ENCODE peak calls at places on chromosome 16, in six cellular contexts. Z is NB4, H is osteocyte, Y is body of pancreas, O is BE2C, G is choroid plexus epithelial cell. R is an unnamed sample.

GRCh38 chr16:67009158-67009557 is 19.8 kb upstream of the CBFB start:
- DNase-seq in O (no peak), Z (no peak), G (no peak), Y (no peak), H (no peak), R (no peak)

GRCh38 chr16:58937661-58938060 is 203.5 kb upstream of the GOT2 start:
- DNase-seq in O (no peak), H (no peak), Z (peak; percentile 44), G (no peak), Y (no peak), R (no peak)

GRCh38 chr16:77273-77806 is 685 bp upstream of the MPG start:
- DNase-seq in Z (peak; percentile 71), G (peak; percentile 77), H (no peak), O (peak; percentile 60), Y (peak; percentile 43), R (no peak)

GRCh38 chr16:53561101-53561888 is 58.3 kb upstream of the AKTIP start:
- DNase-seq in Y (no peak), Z (no peak), O (no peak), G (no peak), H (no peak), R (no peak)

GRCh38 chr16:72091217-72091616 is 2.2 kb downstream of the TXNL4B start:
- DNase-seq in H (no peak), O (no peak), Z (no peak), G (no peak), Y (no peak), R (no peak)

GRCh38 chr16:84068041-84068440 is 25.4 kb upstream of the SLC38A8 start:
- DNase-seq in G (no peak), O (no peak), Y (no peak), Z (no peak), H (no peak), R (no peak)

GRCh38 chr16:30359871-30360170 is 4.7 kb upstream of the CD2BP2 start:
- DNase-seq in O (no peak), Y (no peak), H (no peak), G (no peak), Z (no peak), R (no peak)

GRCh38 chr16:2663553-2664521 is 18.5 kb upstream of the KCTD5 start:
- DNase-seq in H (no peak), Y (peak; percentile 54), Z (no peak), G (peak; percentile 7), O (no peak), R (no peak)

GRCh38 chr16:28846933-28847273 is 755 bp upstream of the TUFM start:
- DNase-seq in G (no peak), H (no peak), Z (no peak), O (no peak), Y (no peak), R (no peak)

GRCh38 chr16:30184430-30185140 is 1.2 kb downstream of the CORO1A start:
- DNase-seq in O (peak; percentile 20), H (no peak), G (peak; percentile 13), Y (no peak), Z (peak; percentile 76), R (no peak)

GRCh38 chr16:85611455-85612190 is 1.5 kb upstream of the GSE1 start:
- DNase-seq in Y (peak; percentile 95), G (peak; percentile 55), O (peak; percentile 87), Z (peak; percentile 83), H (peak; percentile 93), R (peak; percentile 46)

GRCh38 chr16:8660841-8661301 is 13.5 kb upstream of the ABAT start:
- DNase-seq in Z (peak; percentile 79), O (peak; percentile 83), H (no peak), G (peak; percentile 73), Y (peak; percentile 85), R (peak; percentile 60)

GRCh38 chr16:23079683-23080221 is 69.5 kb downstream of the USP31 start:
- DNase-seq in G (no peak), Z (no peak), H (no peak), O (no peak), Y (no peak), R (no peak)

GRCh38 chr16:89193021-89193575 is 7.2 kb downstream of the SLC22A31 start:
- DNase-seq in Z (peak; percentile 91), H (no peak), O (peak; percentile 75), Y (peak; percentile 19), G (no peak), R (peak; percentile 10)

GRCh38 chr16:9534759-9535158 is 443.3 kb downstream of the HAPSTR1 start:
- DNase-seq in Y (peak; percentile 41), G (no peak), H (no peak), Z (no peak), O (no peak), R (no peak)

GRCh38 chr16:59463776-59464175 is 729.7 kb upstream of the GOT2 start:
- DNase-seq in Y (no peak), H (no peak), G (peak; percentile 3), Z (no peak), O (no peak), R (no peak)

GRCh38 chr16:17205279-17206139 is 265.3 kb downstream of the XYLT1 start:
- DNase-seq in Z (no peak), H (no peak), G (no peak), Y (peak; percentile 57), O (no peak), R (no peak)

GRCh38 chr16:84024854-84025253 is 17.7 kb downstream of the SLC38A8 start:
- DNase-seq in Y (no peak), Z (no peak), G (peak; percentile 58), O (no peak), H (no peak), R (no peak)

GRCh38 chr16:25656639-25657038 is 35.1 kb upstream of the HS3ST4 start:
- DNase-seq in Y (no peak), G (no peak), H (no peak), Z (no peak), O (no peak), R (no peak)
- TF ChIP-seq CTCF in Y (no peak), G (no peak), H (no peak), Z (no peak), O (no peak), R (no peak)

GRCh38 chr16:1325673-1326371 is 7.6 kb upstream of the BAIAP3 start:
- DNase-seq in Y (no peak), O (no peak), H (no peak), G (no peak), Z (no peak), R (no peak)
- TF ChIP-seq CTCF in Y (no peak), O (no peak), H (no peak), G (no peak), Z (no peak), R (no peak)

DNA sequence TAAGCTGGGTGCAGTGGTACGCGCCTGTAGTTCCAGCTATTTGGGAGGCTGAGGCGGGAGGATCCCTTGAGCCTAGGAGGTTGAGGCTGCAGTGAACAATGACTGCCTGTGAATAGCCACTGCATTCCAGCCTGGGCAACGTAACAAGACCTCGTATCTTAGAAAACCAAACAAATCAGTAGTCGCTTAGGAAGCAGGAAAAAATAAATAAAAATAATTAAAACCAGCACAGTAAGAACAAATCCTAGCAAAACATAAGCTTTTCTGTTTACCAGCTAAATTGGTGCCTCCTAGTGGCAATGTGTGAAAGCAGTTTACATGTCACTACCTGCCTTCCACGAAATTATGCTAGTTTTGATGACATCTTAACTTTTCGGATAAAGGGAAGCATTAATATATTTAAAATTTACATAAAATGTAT is 1.3 kb downstream of the ARMC5 start:
- DNase-seq in Y (no peak), O (no peak), H (no peak), G (peak; percentile 79), Z (peak; percentile 63), R (no peak)
- TF ChIP-seq CTCF in Y (peak; percentile 11), O (peak; percentile 70), H (peak; percentile 71), G (peak; percentile 71), Z (peak; percentile 68), R (peak; percentile 66)

GRCh38 chr16:78396673-78397072 is 297.2 kb downstream of the WWOX start:
- DNase-seq in O (no peak), H (no peak), G (no peak), Y (no peak), Z (peak; percentile 3), R (no peak)

GRCh38 chr16:78395035-78395434 is 295.6 kb downstream of the WWOX start:
- DNase-seq in Z (peak; percentile 75), G (no peak), O (no peak), Y (no peak), H (no peak), R (no peak)

GRCh38 chr16:78392585-78393195 is 293.2 kb downstream of the WWOX start:
- DNase-seq in H (no peak), G (no peak), Y (peak; percentile 9), O (no peak), Z (no peak), R (no peak)

GRCh38 chr16:78390828-78391227 is 291.4 kb downstream of the WWOX start:
- DNase-seq in G (no peak), Z (no peak), Y (no peak), O (no peak), H (no peak), R (no peak)

DNA sequence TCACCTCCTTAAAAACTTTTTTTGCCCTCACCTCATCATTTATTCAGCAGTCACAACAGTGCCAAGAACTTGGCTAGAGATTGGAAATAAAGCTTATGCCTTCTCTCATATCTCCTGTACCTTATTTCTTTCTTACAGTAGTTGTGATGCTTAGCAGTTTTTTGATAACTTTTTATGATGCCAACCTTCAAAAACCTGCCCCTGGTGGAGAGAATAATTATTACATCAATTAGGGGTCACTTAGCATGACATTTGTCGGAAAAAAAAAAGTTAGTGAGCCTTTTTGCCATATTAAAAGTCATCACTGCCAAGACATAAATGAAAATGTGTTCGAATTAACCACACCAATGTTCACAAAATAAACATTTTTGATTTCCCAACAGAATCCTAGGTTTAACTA is 296.6 kb downstream of the WWOX start:
- DNase-seq in H (no peak), O (no peak), Z (peak; percentile 5), G (no peak), Y (no peak), R (no peak)
- TF ChIP-seq CTCF in H (peak; percentile 41), O (peak; percentile 17), Z (peak; percentile 12), G (no peak), Y (no peak), R (peak; percentile 35)

GRCh38 chr16:80317132-80318098 is 223.4 kb upstream of the DYNLRB2 start:
- DNase-seq in G (no peak), Z (peak; percentile 46), O (no peak), Y (no peak), H (no peak), R (no peak)
- TF ChIP-seq CTCF in G (peak; percentile 48), Z (peak; percentile 59), O (no peak), Y (no peak), H (peak; percentile 26), R (peak; percentile 46)

R was measured in progenitor cell of endocrine pancreas.